ENCODE peak calls at places on chromosome 10, in five cellular contexts. A is SK-N-SH, O is GM23338, X is PC-3, T is hepatocyte. H is an unnamed sample.

GRCh38 chr10:101901340-101901739 is 57.7 kb upstream of the KCNIP2 start:
- DNase-seq in A (no peak), O (peak; percentile 62), X (no peak), T (no peak), H (peak; percentile 60)

GRCh38 chr10:59876695-59877094 is 29.7 kb downstream of the CCDC6 start:
- DNase-seq in A (no peak), O (no peak), X (peak; percentile 62), T (no peak), H (no peak)

GRCh38 chr10:109987413-109987812 is 20.4 kb upstream of the ADD3 start:
- DNase-seq in A (no peak), O (no peak), X (peak; percentile 54), T (peak; percentile 26), H (no peak)

GRCh38 chr10:45514283-45515270 is 140.6 kb downstream of the ALOX5 start:
- DNase-seq in A (peak; percentile 65), O (peak; percentile 55), X (peak; percentile 7), T (no peak), H (no peak)

GRCh38 chr10:73209705-73210104 is 37.4 kb downstream of the DNAJC9 start:
- DNase-seq in A (no peak), O (no peak), X (peak; percentile 81), T (no peak), H (no peak)

GRCh38 chr10:33546031-33546430 is 211.6 kb upstream of the NRP1 start:
- DNase-seq in A (no peak), O (no peak), X (no peak), T (no peak), H (no peak)

GRCh38 chr10:97059006-97059871 is 126.5 kb downstream of the SLIT1 start:
- DNase-seq in A (peak; percentile 54), O (peak; percentile 83), X (no peak), T (no peak), H (no peak)

GRCh38 chr10:71911296-71911954 is 52.8 kb upstream of the CHST3 start:
- DNase-seq in A (no peak), O (no peak), X (no peak), T (no peak), H (no peak)

GRCh38 chr10:44963772-44964633 is 4.4 kb downstream of the RASSF4 start:
- DNase-seq in A (no peak), O (peak; percentile 57), X (no peak), T (peak; percentile 62), H (peak; percentile 63)

GRCh38 chr10:114876169-114876568 is 54.6 kb downstream of the FHIP2A start:
- DNase-seq in A (no peak), O (peak; percentile 24), X (no peak), T (no peak), H (no peak)

GRCh38 chr10:124524991-124525653 is 63.5 kb downstream of the LHPP start:
- DNase-seq in A (peak; percentile 71), O (no peak), X (peak; percentile 4), T (peak; percentile 54), H (no peak)

GRCh38 chr10:13815766-13816165 is 229.0 kb downstream of the PRPF18 start:
- DNase-seq in A (no peak), O (no peak), X (peak; percentile 46), T (no peak), H (no peak)

GRCh38 chr10:4514445-4515108 is 311.4 kb upstream of the AKR1E2 start:
- DNase-seq in A (no peak), O (no peak), X (no peak), T (no peak), H (peak; percentile 9)

GRCh38 chr10:1739751-1740150 is 2.4 kb upstream of the ADARB2 start:
- DNase-seq in A (no peak), O (no peak), X (no peak), T (no peak), H (no peak)

GRCh38 chr10:43965033-43965917 is 316.6 kb upstream of the ZNF32 start:
- DNase-seq in A (no peak), O (no peak), X (no peak), T (no peak), H (peak; percentile 67)

DNA sequence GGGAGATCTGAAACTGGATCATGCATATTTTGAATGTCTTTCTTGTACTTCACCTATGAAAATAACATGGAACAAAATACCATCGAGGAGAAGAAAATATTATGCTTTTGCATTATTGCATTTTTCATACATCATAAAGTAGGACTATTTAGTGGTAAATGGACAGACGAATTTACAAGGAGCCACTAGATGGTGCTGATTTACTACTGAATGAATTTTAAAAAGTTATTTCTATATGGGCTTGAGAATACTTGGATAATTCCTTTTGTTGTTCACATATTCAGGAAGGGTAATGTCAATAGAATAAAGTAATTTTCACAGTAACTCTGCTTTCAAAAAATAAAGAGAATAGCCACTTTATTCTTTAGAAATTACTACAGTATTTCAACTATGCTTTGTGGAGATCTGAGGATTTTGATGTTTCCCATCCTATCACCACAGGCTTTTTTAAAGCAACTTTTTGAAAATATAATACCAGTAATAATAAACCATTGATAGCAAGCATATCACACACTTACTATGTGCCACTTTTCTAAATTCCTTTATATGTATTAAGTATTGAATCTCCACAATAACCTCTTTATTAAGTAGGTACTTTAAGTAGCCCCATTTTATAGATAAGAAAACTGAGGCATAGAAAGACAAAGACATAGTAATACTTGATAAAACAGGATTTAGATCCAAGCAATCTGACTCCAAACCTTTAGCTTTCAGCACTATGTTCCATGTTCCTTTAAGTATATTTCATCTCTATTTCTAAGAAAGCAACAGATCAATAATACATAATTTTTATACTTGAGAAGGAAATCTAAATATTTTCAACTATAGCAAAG is 38.6 kb downstream of the NEBL start:
- DNase-seq in A (peak; percentile 10), O (peak; percentile 56), X (peak; percentile 53), T (peak; percentile 41), H (peak; percentile 44)
- TF ChIP-seq CTCF in A (peak; percentile 76), O (peak; percentile 88), X (peak; percentile 74), T (peak; percentile 70), H (peak; percentile 89)

GRCh38 chr10:5832946-5833345 is 19.7 kb upstream of the GDI2 start:
- DNase-seq in A (no peak), O (no peak), X (peak; percentile 63), T (no peak), H (no peak)
- H3K4me2 ChIP-seq in A (no peak overlapping the region), O (no peak overlapping the region), X (peak overlapping the region; percentile 71), T (no peak overlapping the region), H (no peak overlapping the region)

DNA sequence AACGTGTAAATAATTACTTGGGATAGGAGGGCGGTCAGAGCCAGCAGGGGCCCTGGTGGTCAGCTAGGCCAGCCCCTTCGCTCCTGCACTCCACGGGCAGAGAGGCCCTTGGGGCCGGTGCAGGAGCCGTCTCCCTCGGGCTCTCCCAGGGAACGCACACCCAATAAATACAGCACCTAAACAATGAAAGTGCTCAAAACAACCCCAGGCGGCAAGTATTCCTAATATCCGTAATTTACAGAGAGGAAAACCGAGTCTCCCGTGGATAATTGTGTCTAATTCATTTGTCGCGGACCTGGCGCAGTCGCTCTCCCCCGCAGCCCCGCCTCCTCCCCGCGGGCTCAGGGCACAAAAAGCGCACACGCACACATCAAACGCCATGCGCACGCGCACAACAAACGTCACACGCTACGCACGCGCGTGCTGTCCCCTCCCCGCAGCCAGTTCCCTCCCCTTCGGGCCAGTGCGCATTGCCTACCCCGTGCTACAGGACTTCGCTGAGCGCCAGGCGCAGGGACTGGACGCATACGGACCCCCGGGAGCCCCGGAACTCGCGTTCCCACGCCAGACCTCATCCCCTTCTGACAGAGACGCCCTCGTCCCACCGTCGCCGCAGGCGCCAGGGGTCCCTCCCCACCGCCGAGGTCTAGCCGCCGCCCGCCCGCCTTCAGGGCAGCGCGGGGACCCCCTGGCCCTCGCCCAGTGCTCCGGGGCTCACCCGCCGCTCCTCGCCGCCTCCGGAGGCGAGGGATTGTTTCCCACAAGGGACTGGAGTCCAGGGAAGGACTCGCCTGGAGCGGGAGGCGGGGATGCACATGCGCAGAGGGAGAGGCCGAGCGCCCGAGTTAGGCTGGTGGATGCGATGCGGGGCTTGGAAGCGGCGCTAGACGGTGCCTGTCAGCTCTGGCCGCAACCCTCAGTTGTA is at the start of gene ZNF248:
- DNase-seq in A (peak; percentile 92), O (peak; percentile 86), X (peak; percentile 100), T (no peak), H (peak; percentile 97)
- H3K9me2 ChIP-seq in A (no peaks in the 10 kb centered on the region), O (no peaks in the 10 kb centered on the region), X (no peaks in the 10 kb centered on the region), T (no peaks in the 10 kb centered on the region), H (no peaks in the 10 kb centered on the region)

GRCh38 chr10:3476186-3476585 is 303.6 kb upstream of the PITRM1 start:
- DNase-seq in A (no peak), O (no peak), X (no peak), T (no peak), H (no peak)
- TF ChIP-seq CTCF in A (no peak), O (no peak), X (no peak), T (no peak), H (no peak)

H was measured in OCI-LY7.